ENCODE peak calls at places on chromosome 11, in six cellular contexts. T is right cardiac atrium; F is MM.1S; B is fibroblast of lung; N is endodermal cell; W is naive thymus-derived CD4-positive, alpha-beta T cell. Y is an unnamed sample.

GRCh38 chr11:665062-665706 is 28.1 kb downstream of the DRD4 start:
- DNase-seq in T (no peak), F (no peak), B (peak), N (no peak), W (no peak), Y (no peak)

GRCh38 chr11:121443688-121444275 is 8.3 kb upstream of the SORL1 start:
- DNase-seq in T (no peak), F (no peak), B (no peak), N (no peak), W (no peak), Y (no peak)

GRCh38 chr11:47731466-47731865 is 16.3 kb upstream of the AGBL2 start:
- DNase-seq in T (no peak), F (no peak), B (peak), N (no peak), W (no peak), Y (no peak)

GRCh38 chr11:17991799-17992433 is 20.9 kb downstream of the SERGEF start:
- DNase-seq in T (no peak), F (peak), B (peak), N (peak), W (peak), Y (no peak)

GRCh38 chr11:697028-697491 is 1.4 kb downstream of the TMEM80 start:
- DNase-seq in T (peak), F (no peak), B (peak), N (no peak), W (no peak), Y (peak)

GRCh38 chr11:69640260-69640994 is 529 bp upstream of the CCND1 start:
- DNase-seq in T (peak), F (peak), B (peak), N (peak), W (no peak), Y (no peak)

GRCh38 chr11:104772806-104773241 is 125.4 kb downstream of the CASP12 start:
- DNase-seq in T (no peak), F (no peak), B (peak), N (no peak), W (peak), Y (peak)

GRCh38 chr11:96054870-96055705 is 131.2 kb upstream of the MTMR2 start:
- DNase-seq in T (no peak), F (peak), B (peak), N (no peak), W (peak), Y (no peak)

GRCh38 chr11:6705905-6706535 is 22.9 kb upstream of the MRPL17 start:
- DNase-seq in T (no peak), F (peak), B (peak), N (peak), W (peak), Y (no peak)

GRCh38 chr11:95152878-95153856 is 63.5 kb downstream of the ENDOD1 start:
- DNase-seq in T (no peak), F (peak), B (no peak), N (no peak), W (peak), Y (no peak)

GRCh38 chr11:63622318-63622717 is 8.1 kb upstream of the PLAAT3 start:
- DNase-seq in T (no peak), F (no peak), B (no peak), N (no peak), W (no peak), Y (peak)

GRCh38 chr11:114678125-114679036 is at the start of gene NXPE2:
- DNase-seq in T (no peak), F (no peak), B (no peak), N (no peak), W (no peak), Y (peak)

GRCh38 chr11:58730507-58731089 is 1.1 kb downstream of the GLYAT start:
- DNase-seq in T (no peak), F (no peak), B (no peak), N (no peak), W (no peak), Y (no peak)

GRCh38 chr11:117145393-117145761 is 1.3 kb downstream of the PAFAH1B2 start:
- DNase-seq in T (no peak), F (peak), B (peak), N (peak), W (no peak), Y (no peak)

GRCh38 chr11:74325649-74326645 is 14.5 kb upstream of the P4HA3 start:
- DNase-seq in T (peak), F (no peak), B (peak), N (no peak), W (no peak), Y (no peak)

GRCh38 chr11:45805305-45806071 is 539 bp downstream of the SLC35C1 start:
- DNase-seq in T (peak), F (no peak), B (peak), N (peak), W (no peak), Y (no peak)

GRCh38 chr11:31106963-31107576 is 262.5 kb downstream of the DCDC1 start:
- DNase-seq in T (peak), F (peak), B (peak), N (peak), W (peak), Y (no peak)

GRCh38 chr11:106990322-106990721 is 28.0 kb downstream of the GUCY1A2 start:
- DNase-seq in T (peak), F (no peak), B (no peak), N (no peak), W (no peak), Y (no peak)

GRCh38 chr11:66292543-66293332 is 1.0 kb downstream of the TMEM151A start:
- DNase-seq in T (no peak), F (no peak), B (no peak), N (peak), W (no peak), Y (no peak)

GRCh38 chr11:63916837-63917684 is at the start of gene RCOR2:
- DNase-seq in T (peak), F (peak), B (peak), N (peak), W (peak), Y (peak)

GRCh38 chr11:134037093-134037908 is 31.6 kb upstream of the JAM3 start:
- DNase-seq in T (peak), F (no peak), B (peak), N (peak), W (peak), Y (no peak)

GRCh38 chr11:47507016-47507631 is 45.8 kb downstream of the CELF1 start:
- DNase-seq in T (no peak), F (no peak), B (peak), N (no peak), W (no peak), Y (no peak)

GRCh38 chr11:78181155-78181554 is 7.3 kb downstream of the KCTD21 start:
- DNase-seq in T (no peak), F (no peak), B (peak), N (no peak), W (no peak), Y (no peak)

GRCh38 chr11:36362902-36363301 is 66.8 kb downstream of the PRR5L start:
- DNase-seq in T (no peak), F (no peak), B (peak), N (no peak), W (no peak), Y (no peak)

GRCh38 chr11:131038597-131038996 is 122.3 kb upstream of the SNX19 start:
- DNase-seq in T (no peak), F (peak), B (no peak), N (peak), W (no peak), Y (no peak)

GRCh38 chr11:126499124-126499752 is 143.8 kb downstream of the ST3GAL4 start:
- DNase-seq in T (no peak), F (no peak), B (no peak), N (no peak), W (no peak), Y (no peak)

GRCh38 chr11:118574636-118575035 is 2.4 kb downstream of the ARCN1 start:
- DNase-seq in T (no peak), F (no peak), B (no peak), N (no peak), W (no peak), Y (no peak)

GRCh38 chr11:70108250-70108649 is 30.1 kb downstream of the ANO1 start:
- DNase-seq in T (no peak), F (no peak), B (peak), N (no peak), W (no peak), Y (no peak)

GRCh38 chr11:117011541-117011908 is 86.7 kb downstream of the SIK3 start:
- DNase-seq in T (no peak), F (no peak), B (no peak), N (no peak), W (no peak), Y (peak)

GRCh38 chr11:103326070-103326794 is 217.0 kb downstream of the DYNC2H1 start:
- DNase-seq in T (peak), F (peak), B (peak), N (peak), W (no peak), Y (peak)

GRCh38 chr11:132610216-132610615 is 922.1 kb downstream of the OPCML start:
- DNase-seq in T (no peak), F (no peak), B (peak), N (no peak), W (no peak), Y (no peak)

GRCh38 chr11:132605794-132606570 is 926.3 kb downstream of the OPCML start:
- DNase-seq in T (no peak), F (no peak), B (no peak), N (no peak), W (no peak), Y (no peak)

GRCh38 chr11:132610791-132611190 is 921.5 kb downstream of the OPCML start:
- DNase-seq in T (no peak), F (no peak), B (no peak), N (no peak), W (no peak), Y (no peak)

GRCh38 chr11:132604446-132604845 is 927.9 kb downstream of the OPCML start:
- DNase-seq in T (no peak), F (no peak), B (peak), N (no peak), W (no peak), Y (no peak)

GRCh38 chr11:132607575-132607974 is 924.7 kb downstream of the OPCML start:
- DNase-seq in T (no peak), F (no peak), B (no peak), N (no peak), W (no peak), Y (no peak)
- H3K27ac ChIP-seq in T (no peak), F (no peak), B (no peak), N (no peak), W (no peak), Y (no peak)

DNA sequence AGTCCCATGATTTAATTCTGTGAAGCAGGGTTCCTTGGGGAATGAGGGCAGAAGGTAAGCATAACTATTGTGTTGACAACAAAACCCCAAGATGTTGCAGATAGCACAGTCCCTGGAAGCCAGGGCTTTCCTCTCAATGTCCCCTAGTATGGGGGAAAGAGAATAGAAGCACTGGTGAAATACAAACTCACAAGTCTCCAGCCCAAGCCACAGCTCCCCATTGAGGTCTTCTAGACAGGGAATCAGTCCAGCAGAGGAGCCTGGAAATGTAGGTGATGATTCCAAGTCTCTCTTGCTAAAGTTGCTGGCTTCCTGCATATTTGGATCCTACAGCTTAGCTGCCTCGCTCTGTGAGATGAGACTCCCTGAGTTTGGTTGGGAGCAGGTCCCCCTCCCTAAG is 31.7 kb upstream of the DRD2 start:
- DNase-seq in T (no peak), F (no peak), B (no peak), N (no peak), W (no peak), Y (no peak)
- H3K27ac ChIP-seq in T (no peak), F (no peak), B (no peak), N (no peak), W (no peak), Y (peak)

DNA sequence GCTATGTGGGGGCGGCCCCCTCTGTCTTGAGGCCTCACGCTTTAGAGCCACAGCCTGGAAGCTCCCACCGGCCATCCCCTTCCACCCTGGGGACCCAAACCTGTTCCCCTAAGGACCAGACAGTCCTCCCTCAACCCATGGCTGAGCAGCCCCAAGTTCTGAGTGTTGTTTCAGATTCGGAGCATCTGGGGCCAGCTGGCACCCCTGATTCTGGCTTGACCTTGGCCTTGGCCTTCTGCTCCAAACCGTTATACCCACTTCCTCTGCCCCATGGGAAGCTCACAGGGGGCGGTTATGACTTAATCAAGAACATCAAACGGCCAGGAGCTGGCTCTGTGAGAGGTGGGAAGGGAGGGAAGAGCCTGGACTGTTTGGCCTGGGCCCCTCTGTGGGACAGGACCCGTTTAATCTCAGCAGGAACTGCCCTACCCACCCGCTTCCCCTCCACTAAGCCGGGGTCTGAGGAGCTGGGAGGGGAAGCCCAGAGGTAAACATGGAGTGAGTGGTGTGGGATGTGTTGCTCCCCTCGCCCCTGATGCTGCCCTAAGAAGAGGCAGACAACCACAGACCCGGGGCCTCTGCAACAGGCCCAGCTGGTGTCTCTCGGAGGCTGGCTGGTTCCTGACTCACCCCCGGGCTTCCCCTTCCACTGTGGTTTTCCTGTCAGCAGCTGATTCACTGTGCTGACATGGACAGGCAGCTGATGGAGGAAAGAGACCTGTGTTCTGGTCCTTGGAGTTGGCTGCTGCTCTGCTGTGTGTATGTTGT is 3.4 kb downstream of the CD82 start:
- DNase-seq in T (peak), F (peak), B (peak), N (no peak), W (peak), Y (peak)
- H3K27ac ChIP-seq in T (peak), F (peak), B (peak), N (no peak), W (peak), Y (peak)

DNA sequence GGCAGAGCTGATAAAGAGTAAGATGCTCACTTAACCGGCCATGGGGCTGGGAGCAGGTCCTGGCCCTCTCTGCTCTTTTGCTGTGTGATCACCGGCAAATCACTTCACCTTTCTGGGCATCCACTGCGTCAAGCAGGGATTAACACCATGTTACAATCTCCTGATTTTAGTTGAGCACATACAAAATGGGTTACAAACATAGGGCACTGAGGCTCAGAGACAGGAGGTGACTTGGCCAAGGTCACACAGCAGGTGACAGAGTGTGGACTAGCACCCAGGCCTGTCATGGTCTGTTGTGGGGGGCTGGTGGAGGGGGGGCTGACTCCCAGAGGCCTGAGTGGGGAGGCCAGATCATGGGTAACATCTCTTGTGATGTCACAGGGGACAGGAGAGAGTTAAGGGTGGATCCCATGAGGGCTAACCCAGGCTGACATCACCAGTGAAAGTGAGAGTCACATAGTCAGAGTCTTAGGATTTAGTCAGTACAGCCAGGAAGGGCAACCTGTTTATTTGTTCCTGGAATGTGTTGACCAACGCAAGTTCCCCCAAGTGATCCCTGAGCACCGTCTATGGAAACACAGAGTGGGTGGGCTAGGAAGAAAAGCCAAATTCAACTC is 27.8 kb downstream of the GDPD5 start:
- DNase-seq in T (no peak), F (no peak), B (no peak), N (no peak), W (no peak), Y (no peak)
- H3K27ac ChIP-seq in T (no peak), F (no peak), B (no peak), N (no peak), W (no peak), Y (no peak)

Y was measured in epithelial cell of prostate.